ENCODE peak calls at places on chromosomes 12 and 14, in ten cellular contexts. M, E, Z, V, H, W, R, Q, C and S are unnamed samples.

GRCh38 chr12:32273712-32274111 is 125.6 kb upstream of the FGD4 start:
- DNase-seq in M (no peak), R (no peak), E (no peak), V (no peak), Q (no peak), Z (peak), C (no peak), W (no peak), H (no peak), S (no peak)

GRCh38 chr14:67436006-67436866 is 24.3 kb upstream of the PLEK2 start:
- DNase-seq in R (no peak), C (no peak), Q (no peak), H (no peak), Z (no peak), V (peak), E (no peak), M (no peak), W (peak), S (no peak)

GRCh38 chr14:33996450-33996849 is 45.6 kb upstream of the EGLN3 start:
- DNase-seq in M (no peak), R (no peak), C (no peak), W (no peak), Q (no peak), H (no peak), Z (no peak), V (no peak), E (no peak), S (no peak)

GRCh38 chr12:76329163-76329562 is 19.1 kb downstream of the BBS10 start:
- DNase-seq in W (peak), V (no peak), H (no peak), M (no peak), R (no peak), Z (no peak), C (peak), E (no peak), Q (no peak), S (no peak)

GRCh38 chr12:61291647-61292046 is 968.6 kb upstream of the USP15 start:
- DNase-seq in Z (no peak), W (peak), Q (no peak), C (peak), E (no peak), R (no peak), M (no peak), V (no peak), H (no peak), S (no peak)

GRCh38 chr14:26738571-26738970 is 140.7 kb upstream of the NOVA1 start:
- DNase-seq in H (no peak), R (no peak), W (no peak), M (no peak), E (no peak), V (no peak), Z (no peak), C (no peak), Q (no peak), S (no peak)

GRCh38 chr12:113860059-113860820 is 105.9 kb downstream of the RBM19 start:
- DNase-seq in E (no peak), M (no peak), W (no peak), V (peak), Q (no peak), R (no peak), Z (no peak), C (no peak), H (no peak), S (no peak)

GRCh38 chr14:94483729-94484275 is 7.8 kb upstream of the SERPINA9 start:
- DNase-seq in M (no peak), Z (no peak), W (peak), V (no peak), C (peak), H (no peak), E (no peak), R (no peak), Q (no peak), S (no peak)

GRCh38 chr12:48473061-48473460 is 702 bp downstream of the ANP32D start:
- DNase-seq in R (no peak), Z (no peak), C (no peak), W (no peak), H (no peak), Q (no peak), V (no peak), E (no peak), M (no peak), S (no peak)

GRCh38 chr14:37584211-37585100 is 10.6 kb downstream of the FOXA1 start:
- DNase-seq in Z (no peak), W (no peak), H (peak), C (no peak), V (no peak), Q (no peak), M (peak), R (no peak), E (no peak), S (no peak)

GRCh38 chr12:78938341-78939084 is 73.9 kb downstream of the SYT1 start:
- DNase-seq in E (no peak), Z (no peak), H (no peak), W (no peak), V (no peak), R (no peak), Q (no peak), C (no peak), M (no peak), S (no peak)

GRCh38 chr12:56695327-56696101 is 7.4 kb upstream of the PTGES3 start:
- DNase-seq in Z (no peak), Q (no peak), H (no peak), M (no peak), E (no peak), R (no peak), W (no peak), V (no peak), C (no peak), S (no peak)

GRCh38 chr12:1906579-1906978 is 11.9 kb downstream of the CACNA2D4 start:
- DNase-seq in W (no peak), Q (no peak), H (no peak), E (no peak), Z (no peak), M (no peak), V (no peak), R (no peak), C (no peak), S (no peak)

GRCh38 chr14:89314274-89314673 is 102.8 kb downstream of the FOXN3 start:
- DNase-seq in Z (no peak), C (no peak), H (no peak), V (no peak), R (no peak), E (no peak), Q (no peak), W (no peak), M (no peak), S (no peak)

GRCh38 chr14:97453991-97454390 is 656.8 kb downstream of the VRK1 start:
- DNase-seq in Q (no peak), R (no peak), W (peak), V (no peak), C (no peak), M (no peak), H (no peak), E (no peak), Z (no peak), S (no peak)